ENCODE peak calls at places on chromosomes 12 and 14, in four cellular contexts. V is naive thymus-derived CD4-positive, alpha-beta T cell; W is skeletal muscle cell; U is NCI-H1105. Y is an unnamed sample.

GRCh38 chr14:48970995-48971394 is 615.2 kb downstream of the RPS29 start:
- DNase-seq in V (no peak), W (peak), U (no peak), Y (no peak)

GRCh38 chr12:1217191-1217949 is 226.3 kb downstream of the ERC1 start:
- DNase-seq in V (no peak), W (peak), U (no peak), Y (no peak)

GRCh38 chr12:115336506-115336905 is 652.5 kb upstream of the TBX3 start:
- DNase-seq in V (no peak), W (no peak), U (no peak), Y (no peak)

GRCh38 chr12:28097221-28097620 is 93.0 kb upstream of the CCDC91 start:
- DNase-seq in V (no peak), W (no peak), U (no peak), Y (no peak)

GRCh38 chr12:124884587-124885438 is 21.1 kb upstream of the SCARB1 start:
- DNase-seq in V (no peak), W (no peak), U (no peak), Y (peak)

GRCh38 chr12:6905414-6906040 is 905 bp downstream of the LRRC23 start:
- DNase-seq in V (no peak), W (no peak), U (no peak), Y (peak)

GRCh38 chr14:24895243-24895583 is 154.7 kb downstream of the STXBP6 start:
- DNase-seq in V (no peak), W (no peak), U (no peak), Y (no peak)

GRCh38 chr12:96329545-96329944 is 70.7 kb downstream of the CDK17 start:
- DNase-seq in V (no peak), W (no peak), U (no peak), Y (peak)

GRCh38 chr12:69623970-69624369 is 13.3 kb upstream of the LRRC10 start:
- DNase-seq in V (no peak), W (no peak), U (peak), Y (peak)

GRCh38 chr12:41564816-41565215 is 376.7 kb downstream of the PDZRN4 start:
- DNase-seq in V (no peak), W (no peak), U (no peak), Y (no peak)

GRCh38 chr12:18430425-18431048 is 169.2 kb downstream of the PIK3C2G start:
- DNase-seq in V (no peak), W (no peak), U (no peak), Y (peak)

GRCh38 chr14:75286313-75286712 is 7.7 kb downstream of the FOS start:
- DNase-seq in V (no peak), W (no peak), U (no peak), Y (no peak)

GRCh38 chr14:52106853-52107252 is 38.0 kb upstream of the NID2 start:
- DNase-seq in V (no peak), W (no peak), U (no peak), Y (no peak)

GRCh38 chr14:94163806-94164205 is 10.3 kb upstream of the PPP4R4 start:
- DNase-seq in V (no peak), W (no peak), U (no peak), Y (no peak)

Y was measured in K562.